ENCODE peak calls at places on chromosomes 4 and X, in ten cellular contexts. V is CMK; C is Caki2; M is hepatic stellate cell; K is HTR-8/SVneo; S is lung microvascular endothelial cell; T is activated CD4-positive, alpha-beta T cell treated with anti-CD3 and anti-CD28 coated beads for 24 hours; I is CD8-positive, alpha-beta T cell; J is NCI-H146; R is AG20443. P is an unnamed sample.

GRCh38 chr4:1644906-1645657 is 39.0 kb downstream of the FAM53A start:
- DNase-seq in R (peak), V (no peak), M (peak), S (no peak), C (no peak), K (no peak), J (no peak), I (no peak), T (no peak), P (no peak)

GRCh38 chr4:53695540-53696463 is 104.5 kb upstream of the LNX1 start:
- DNase-seq in I (no peak), M (no peak), C (no peak), S (no peak), K (no peak), J (no peak), T (no peak), V (no peak), R (no peak), P (no peak)

GRCh38 chr4:30720021-30720655 is at the start of gene PCDH7:
- DNase-seq in I (no peak), T (no peak), M (peak), C (peak), K (peak), R (peak), V (no peak), S (peak), J (peak), P (no peak)

GRCh38 chrX:9429767-9430166 is 35.1 kb upstream of the TBL1X start:
- DNase-seq in C (no peak), V (no peak), K (no peak), S (no peak), T (no peak), R (no peak), J (no peak), I (no peak), M (no peak), P (peak)

GRCh38 chr4:159435561-159436023 is 332.7 kb downstream of the RAPGEF2 start:
- DNase-seq in K (no peak), T (no peak), M (peak), V (no peak), I (no peak), R (no peak), J (no peak), C (peak), S (peak), P (no peak)

GRCh38 chrX:9131066-9131465 is 97.1 kb upstream of the FAM9B start:
- DNase-seq in K (no peak), M (no peak), I (no peak), S (no peak), R (no peak), J (no peak), V (no peak), C (no peak), T (no peak), P (no peak)

GRCh38 chr4:37873383-37873782 is 17.5 kb upstream of the TBC1D1 start:
- DNase-seq in M (no peak), S (peak), T (no peak), K (no peak), C (no peak), R (no peak), J (no peak), I (no peak), V (no peak), P (peak)

GRCh38 chr4:74522251-74522991 is 77.5 kb downstream of the AREG start:
- DNase-seq in C (no peak), R (no peak), M (no peak), J (no peak), K (no peak), I (no peak), S (no peak), T (no peak), V (no peak), P (no peak)

GRCh38 chr4:99087887-99088484 is 602 bp downstream of the ADH5 start:
- DNase-seq in I (no peak), R (peak), C (peak), M (peak), S (peak), V (peak), T (no peak), K (peak), J (peak), P (peak)

GRCh38 chrX:102042706-102043325 is 82.7 kb upstream of the TCEAL2 start:
- DNase-seq in T (no peak), K (no peak), J (no peak), R (peak), M (no peak), C (no peak), V (no peak), I (no peak), S (no peak), P (no peak)

GRCh38 chr4:25847329-25847728 is 15.5 kb downstream of the SEL1L3 start:
- DNase-seq in T (no peak), C (no peak), S (no peak), I (no peak), V (no peak), J (no peak), R (no peak), M (no peak), K (no peak), P (no peak)

GRCh38 chrX:38513087-38513742 is 48.1 kb upstream of the TSPAN7 start:
- DNase-seq in V (no peak), K (no peak), I (no peak), S (no peak), C (no peak), J (no peak), R (no peak), M (no peak), T (no peak), P (no peak)

GRCh38 chrX:131677655-131678628 is 134.1 kb downstream of the OR13H1 start:
- DNase-seq in K (peak), V (no peak), M (peak), R (peak), I (peak), J (peak), T (peak), S (peak), C (peak), P (peak)

GRCh38 chr4:7964890-7965662 is 25.4 kb upstream of the AFAP1 start:
- DNase-seq in T (no peak), R (no peak), I (no peak), K (no peak), S (peak), V (no peak), C (peak), J (no peak), M (no peak), P (no peak)

GRCh38 chrX:48892896-48893295 is 4.7 kb downstream of the TIMM17B start:
- DNase-seq in J (no peak), R (no peak), V (no peak), M (no peak), C (no peak), K (no peak), T (no peak), S (no peak), I (no peak), P (no peak)

GRCh38 chr4:87243426-87244053 is 23.1 kb upstream of the KLHL8 start:
- DNase-seq in S (no peak), K (no peak), T (no peak), R (no peak), I (no peak), J (no peak), C (peak), V (no peak), M (no peak), P (no peak)

GRCh38 chrX:7351946-7352345 is 204.0 kb upstream of the PUDP start:
- DNase-seq in S (no peak), T (no peak), R (no peak), C (no peak), I (no peak), J (no peak), K (no peak), V (no peak), M (peak), P (no peak)